ENCODE peak calls at places on chromosomes 2 and 18, in four cellular contexts. X, K, W and V are unnamed samples. For H3K9me3, the result is how much of the 10 kb centered on the place peaks cover.

GRCh38 chr2:207143474-207144190 is 22.1 kb downstream of the KLF7 start:
- DNase-seq in K (peak), X (peak), W (peak), V (peak)

GRCh38 chr18:13548106-13548819 is 178.1 kb downstream of the FAM210A start:
- DNase-seq in W (no peak), X (no peak), K (no peak), V (no peak)

GRCh38 chr2:138742446-138743057 is 37.6 kb downstream of the NXPH2 start:
- DNase-seq in W (no peak), X (no peak), K (no peak), V (no peak)

GRCh38 chr2:62964050-62964449 is 86.6 kb upstream of the OTX1 start:
- DNase-seq in W (peak), K (no peak), X (no peak), V (no peak)

GRCh38 chr2:238290079-238290478 is 1.7 kb upstream of the PER2 start:
- DNase-seq in K (peak), W (peak), X (peak), V (peak)

GRCh38 chr2:72921088-72921851 is 4.0 kb downstream of the EMX1 start:
- DNase-seq in X (no peak), W (no peak), K (no peak), V (no peak)

GRCh38 chr2:219060821-219061791 is at the start of gene IHH:
- DNase-seq in W (peak), K (no peak), X (no peak), V (no peak)

GRCh38 chr18:46722051-46722450 is 34.8 kb downstream of the ST8SIA5 start:
- DNase-seq in X (no peak), K (no peak), W (no peak), V (no peak)

DNA sequence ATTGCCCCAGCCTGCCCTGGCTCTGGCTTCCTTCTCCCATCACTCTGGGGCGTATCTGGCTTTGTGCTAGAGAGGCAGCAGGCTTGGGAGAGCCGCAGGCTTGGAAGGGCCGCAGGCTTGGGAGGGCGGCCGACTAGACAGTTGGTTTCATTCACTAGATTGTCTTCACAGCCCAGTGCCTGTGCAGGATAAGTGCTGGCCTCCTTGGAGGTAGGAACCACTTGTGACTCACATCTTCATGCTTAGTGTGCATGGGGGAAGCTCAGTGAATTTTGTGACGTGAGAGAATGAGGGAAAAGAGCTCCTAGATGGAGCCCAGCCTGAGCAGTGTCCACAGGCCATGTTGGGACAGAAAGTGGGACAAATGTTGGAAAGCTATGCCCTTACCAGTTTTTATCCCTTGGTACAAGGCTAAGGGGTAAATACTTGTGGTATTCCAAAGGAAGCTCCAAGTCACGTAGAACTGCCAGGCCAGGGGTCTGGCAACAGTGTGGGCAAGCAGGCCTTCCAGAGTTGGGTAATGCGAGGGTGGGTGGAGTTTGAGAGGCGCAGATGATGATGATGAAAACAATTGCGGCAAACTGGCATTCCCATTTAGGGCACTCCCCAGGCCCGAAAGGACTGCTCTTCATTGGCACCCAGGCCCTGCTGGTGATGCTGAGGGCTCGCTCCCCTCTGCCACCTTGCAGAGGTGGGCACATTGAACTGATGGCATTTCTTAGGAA is 100.1 kb downstream of the DDX1 start:
- DNase-seq in W (no peak), K (no peak), X (no peak), V (no peak)
- H3K27ac ChIP-seq in W (no peak), K (no peak), X (no peak), V (no peak)

GRCh38 chr18:7980136-7980535 is 413.0 kb downstream of the PTPRM start:
- DNase-seq in W (no peak), K (no peak), X (no peak), V (no peak)

GRCh38 chr18:7978834-7979233 is 411.7 kb downstream of the PTPRM start:
- DNase-seq in K (no peak), W (no peak), X (no peak), V (no peak)

GRCh38 chr18:7982216-7982615 is 415.1 kb downstream of the PTPRM start:
- DNase-seq in X (no peak), K (no peak), W (no peak), V (no peak)

GRCh38 chr18:7979714-7980113 is 412.6 kb downstream of the PTPRM start:
- DNase-seq in K (no peak), X (no peak), W (no peak), V (no peak)

DNA sequence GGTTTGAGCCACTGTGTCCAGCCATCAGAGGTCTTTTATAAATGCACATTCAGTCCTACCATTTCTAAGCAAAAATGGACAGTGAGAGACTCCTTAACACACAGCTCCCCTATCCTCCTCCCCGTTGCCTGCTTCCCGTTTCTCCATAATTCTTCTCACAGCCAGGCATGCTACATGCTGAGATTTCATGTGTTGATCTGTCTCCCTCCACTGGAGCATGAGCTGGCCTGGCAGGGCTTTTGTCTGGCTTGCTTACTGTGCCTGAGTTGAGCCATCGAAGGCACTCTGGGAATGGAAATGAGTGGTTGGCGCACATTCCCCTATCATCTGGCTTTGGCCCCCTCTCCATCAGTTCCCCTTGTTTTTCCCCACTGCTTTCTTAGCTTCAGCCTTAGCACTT is 413.5 kb downstream of the PTPRM start:
- DNase-seq in W (no peak), K (no peak), X (no peak), V (no peak)
- H3K9me3 ChIP-seq in W (under half), K (under half), X (under half), V (under half)

DNA sequence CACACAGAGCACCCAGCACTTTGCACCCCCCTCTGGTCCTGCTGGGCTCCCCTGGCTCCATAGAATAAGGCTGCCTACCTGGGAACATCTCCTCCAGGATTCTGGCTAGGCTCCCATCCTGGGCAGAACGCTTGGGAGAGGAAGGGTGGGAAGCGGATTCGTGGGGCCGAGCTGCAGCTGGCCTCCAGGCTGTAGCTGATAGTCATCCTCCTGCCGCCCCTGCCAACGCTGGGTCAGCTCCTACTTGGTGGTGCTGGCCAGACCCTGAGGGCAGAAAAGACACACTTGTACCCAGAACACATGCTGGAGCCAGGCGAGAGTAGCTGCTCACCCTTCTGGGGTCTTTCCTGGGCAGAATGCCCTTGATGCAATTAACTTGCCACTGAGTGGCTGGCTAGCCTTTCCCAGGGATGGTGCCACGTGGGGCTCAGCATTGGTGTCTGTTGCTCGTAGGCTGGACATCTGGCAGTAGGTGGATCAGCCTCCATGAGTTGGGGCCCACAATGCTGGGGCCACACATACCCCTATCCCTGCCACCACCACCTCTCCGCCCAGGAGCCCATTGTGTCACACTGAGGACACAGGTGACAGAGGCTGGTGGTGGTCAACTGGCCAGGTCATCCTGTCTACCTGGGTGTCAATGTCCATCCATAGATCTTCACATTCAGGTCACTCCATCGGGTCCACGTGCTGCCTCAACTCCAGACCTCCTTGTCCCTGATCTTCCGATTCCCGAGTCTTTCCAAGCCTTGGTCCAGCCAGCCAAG is 112.8 kb downstream of the NDUFA10 start:
- DNase-seq in X (no peak), W (no peak), K (no peak), V (no peak)
- H3K27ac ChIP-seq in X (no peak), W (no peak), K (no peak), V (peak)

DNA sequence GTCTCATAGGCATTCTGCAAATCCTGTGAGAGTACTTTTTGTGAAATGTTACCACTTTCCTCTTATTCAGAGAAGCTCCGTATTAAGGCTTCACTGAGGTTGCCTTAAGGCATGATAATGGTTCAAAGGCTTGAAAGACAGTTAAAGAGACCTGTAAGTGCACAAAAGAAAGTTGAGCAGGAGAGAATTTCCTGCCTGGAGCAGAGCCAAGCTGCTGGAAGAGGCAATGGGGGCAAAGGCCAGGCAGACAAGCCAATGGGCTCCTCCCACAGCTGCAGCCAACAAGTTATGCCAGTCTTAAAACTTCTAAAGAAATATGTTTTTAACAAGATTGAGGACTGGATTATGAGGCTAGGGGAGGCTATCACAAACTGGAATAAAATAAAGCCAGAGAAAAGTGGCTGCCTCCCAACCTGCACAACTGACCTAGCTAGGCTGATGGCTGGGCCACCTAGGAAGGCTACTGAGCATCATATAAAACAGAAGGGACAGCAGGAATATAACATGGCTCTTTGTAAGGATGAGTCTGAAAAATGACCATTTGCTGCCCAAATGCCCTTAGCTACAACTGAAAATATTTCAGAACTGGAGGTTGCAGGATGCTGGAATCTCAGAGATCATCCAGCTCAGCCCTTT is 2.1 kb downstream of the IL1B start:
- DNase-seq in K (no peak), W (no peak), X (no peak), V (no peak)
- H3K9me3 ChIP-seq in K (under half), W (under half), X (under half), V (under half)

DNA sequence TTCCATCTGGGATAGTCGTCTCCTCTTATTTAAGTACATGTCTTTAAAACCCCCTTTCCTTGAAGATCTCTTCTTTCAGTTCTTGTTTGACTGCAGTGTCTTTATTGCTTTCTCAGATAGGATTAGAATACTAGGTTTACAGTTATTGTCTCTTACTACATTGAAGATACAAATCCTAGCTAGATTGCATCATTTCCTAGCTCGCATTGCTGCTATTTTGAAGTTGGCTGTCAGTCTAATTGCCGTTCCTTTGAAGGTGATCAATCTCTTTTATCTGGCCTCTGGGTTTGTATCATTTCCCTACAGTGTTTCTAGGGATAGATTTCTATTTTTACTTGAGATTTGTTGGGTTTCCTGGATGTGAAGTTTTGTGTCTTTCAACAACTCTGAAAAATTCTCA is 20.9 kb downstream of the ARMC9 start:
- DNase-seq in W (no peak), X (no peak), K (no peak), V (no peak)
- H3K27ac ChIP-seq in W (no peak), X (no peak), K (no peak), V (no peak)

DNA sequence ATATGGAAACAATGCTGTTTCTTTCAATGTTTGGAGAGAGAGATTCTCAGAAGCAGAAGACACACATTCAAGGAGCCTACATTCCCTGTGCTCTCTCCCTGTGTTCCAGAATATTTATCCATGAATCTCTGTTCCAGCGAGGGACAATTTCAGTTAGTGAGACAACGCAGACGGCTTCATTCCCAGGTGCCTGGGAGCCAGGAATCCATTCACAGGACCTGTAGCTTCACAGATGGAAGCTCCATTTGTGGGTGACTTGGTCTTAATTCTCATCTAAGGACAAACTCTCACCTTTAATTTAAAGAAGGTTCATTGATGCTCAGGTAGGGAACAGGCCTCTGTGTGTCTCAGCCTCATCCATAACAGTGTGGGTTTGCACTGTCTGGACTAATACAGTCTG is 1156.6 kb downstream of the RPIA start:
- DNase-seq in K (no peak), X (no peak), W (no peak), V (no peak)
- H3K9me3 ChIP-seq in K (under half), X (under half), W (under half), V (under half)

GRCh38 chr2:186757009-186757408 is 63.1 kb downstream of the FAM171B start:
- DNase-seq in X (no peak), K (no peak), W (no peak), V (no peak)
- H3K27ac ChIP-seq in X (no peak), K (no peak), W (no peak), V (no peak)